ENCODE peak calls at places on chromosomes 13 and 19, in five cellular contexts. M is neural crest cell, D is GM10248, V is Peyer's patch, N is ovary. O is an unnamed sample.

GRCh38 chr19:2627319-2627829 is 75.1 kb downstream of the GNG7 start:
- DNase-seq in M (no peak), D (peak), V (peak), N (peak), O (peak)

GRCh38 chr13:70043685-70044084 is 63.9 kb upstream of the ATXN8OS start:
- DNase-seq in M (no peak), D (peak), V (no peak), N (no peak), O (no peak)

GRCh38 chr13:109833940-109834339 is 47.6 kb upstream of the IRS2 start:
- DNase-seq in M (no peak), D (no peak), V (no peak), N (no peak), O (no peak)

GRCh38 chr13:46491641-46492040 is 61.3 kb upstream of the LRCH1 start:
- DNase-seq in M (no peak), D (no peak), V (no peak), N (no peak), O (no peak)

GRCh38 chr13:104975272-104975671 is 1560.2 kb downstream of the EFNB2 start:
- DNase-seq in M (no peak), D (no peak), V (no peak), N (no peak), O (no peak)

GRCh38 chr13:40692946-40693345 is 26.5 kb upstream of the FOXO1 start:
- DNase-seq in M (no peak), D (no peak), V (no peak), N (no peak), O (no peak)

GRCh38 chr19:13918726-13919411 is 12.9 kb downstream of the CC2D1A start:
- DNase-seq in M (no peak), D (no peak), V (no peak), N (no peak), O (no peak)

GRCh38 chr19:33287438-33287837 is 14.9 kb downstream of the CEBPA start:
- DNase-seq in M (no peak), D (no peak), V (no peak), N (no peak), O (no peak)

GRCh38 chr19:18203408-18203862 is 407 bp downstream of the RAB3A start:
- DNase-seq in M (no peak), D (no peak), V (peak), N (peak), O (peak)

GRCh38 chr19:4229179-4229931 is at the start of gene EBI3:
- DNase-seq in M (peak), D (peak), V (peak), N (no peak), O (no peak)

GRCh38 chr13:65292488-65292901 is 1937.6 kb downstream of the PCDH9 start:
- DNase-seq in M (no peak), D (no peak), V (no peak), N (no peak), O (no peak)

DNA sequence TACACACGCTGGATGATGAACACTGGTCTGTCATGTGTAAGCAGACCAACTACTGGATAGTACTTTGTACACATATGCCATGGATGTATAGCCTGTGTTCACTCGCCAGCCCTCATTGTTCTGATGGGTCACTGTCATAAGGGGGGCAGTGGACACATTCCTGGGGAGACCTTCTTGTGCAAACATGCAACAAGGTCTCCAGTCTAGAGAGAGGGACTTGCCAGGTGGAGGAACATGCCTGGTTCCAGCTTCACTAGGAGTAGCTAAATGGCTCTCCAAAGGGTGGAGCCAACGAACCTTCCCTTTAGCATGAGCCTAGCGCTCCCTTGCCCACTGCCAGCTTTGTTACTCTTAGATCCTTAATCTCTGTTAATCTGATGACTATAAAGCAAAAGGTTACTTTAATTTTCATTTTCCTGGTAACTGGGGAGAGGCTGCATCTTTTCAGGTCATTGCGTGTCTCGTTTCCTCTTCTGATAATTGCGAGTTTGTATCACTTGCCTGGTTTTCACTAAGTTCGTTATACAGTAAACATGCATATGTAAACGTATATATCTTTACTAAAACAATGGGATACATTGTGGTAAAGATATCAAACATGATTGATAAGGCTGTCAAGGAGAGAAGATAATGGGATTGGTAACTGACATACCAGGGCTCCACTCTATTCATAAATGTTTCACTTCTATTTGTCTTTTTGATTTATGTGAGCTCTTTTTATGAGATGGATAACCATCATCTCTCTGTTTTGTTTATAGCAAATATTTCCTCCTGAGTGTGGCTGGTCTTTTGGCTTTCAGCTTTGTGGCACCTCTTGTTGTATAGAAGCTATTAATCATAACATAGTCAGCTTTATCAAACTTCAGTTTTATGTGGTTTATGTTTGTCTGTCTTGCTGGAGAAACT is 235.2 kb upstream of the SGCG start:
- DNase-seq in M (no peak), D (no peak), V (no peak), N (no peak), O (no peak)
- TF ChIP-seq CTCF in M (no peak), D (no peak), V (no peak), N (no peak), O (no peak)

DNA sequence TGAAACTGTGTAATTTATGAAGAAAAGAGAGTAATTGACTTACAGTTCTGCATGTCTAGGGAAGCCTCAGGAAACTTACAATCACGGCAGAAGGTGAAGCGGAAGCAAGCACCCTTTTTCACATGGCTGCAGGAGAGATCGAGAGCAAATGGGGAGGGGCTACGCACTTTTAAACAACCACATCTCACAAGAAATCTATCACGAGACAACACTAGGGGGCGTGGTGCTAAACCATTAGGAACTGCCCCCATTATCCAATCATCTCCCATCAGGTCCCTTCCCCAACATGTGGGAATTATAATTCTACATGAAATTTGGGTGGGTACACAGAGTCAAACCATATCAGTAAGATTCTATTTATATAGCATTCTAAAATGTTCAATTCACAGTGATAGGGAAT is 114.8 kb upstream of the TRPC4 start:
- DNase-seq in M (no peak), D (no peak), V (no peak), N (no peak), O (no peak)
- TF ChIP-seq CTCF in M (peak), D (no peak), V (no peak), N (no peak), O (no peak)

GRCh38 chr19:813359-814107 is 8.2 kb downstream of the PLPPR3 start:
- DNase-seq in M (no peak), D (no peak), V (no peak), N (no peak), O (no peak)

GRCh38 chr19:815079-815774 is 6.5 kb downstream of the PLPPR3 start:
- DNase-seq in M (no peak), D (no peak), V (no peak), N (no peak), O (no peak)

GRCh38 chr19:812819-813358 is 8.9 kb downstream of the PLPPR3 start:
- DNase-seq in M (no peak), D (no peak), V (no peak), N (no peak), O (no peak)

GRCh38 chr19:815775-816499 is 5.8 kb downstream of the PLPPR3 start:
- DNase-seq in M (no peak), D (no peak), V (no peak), N (no peak), O (no peak)

DNA sequence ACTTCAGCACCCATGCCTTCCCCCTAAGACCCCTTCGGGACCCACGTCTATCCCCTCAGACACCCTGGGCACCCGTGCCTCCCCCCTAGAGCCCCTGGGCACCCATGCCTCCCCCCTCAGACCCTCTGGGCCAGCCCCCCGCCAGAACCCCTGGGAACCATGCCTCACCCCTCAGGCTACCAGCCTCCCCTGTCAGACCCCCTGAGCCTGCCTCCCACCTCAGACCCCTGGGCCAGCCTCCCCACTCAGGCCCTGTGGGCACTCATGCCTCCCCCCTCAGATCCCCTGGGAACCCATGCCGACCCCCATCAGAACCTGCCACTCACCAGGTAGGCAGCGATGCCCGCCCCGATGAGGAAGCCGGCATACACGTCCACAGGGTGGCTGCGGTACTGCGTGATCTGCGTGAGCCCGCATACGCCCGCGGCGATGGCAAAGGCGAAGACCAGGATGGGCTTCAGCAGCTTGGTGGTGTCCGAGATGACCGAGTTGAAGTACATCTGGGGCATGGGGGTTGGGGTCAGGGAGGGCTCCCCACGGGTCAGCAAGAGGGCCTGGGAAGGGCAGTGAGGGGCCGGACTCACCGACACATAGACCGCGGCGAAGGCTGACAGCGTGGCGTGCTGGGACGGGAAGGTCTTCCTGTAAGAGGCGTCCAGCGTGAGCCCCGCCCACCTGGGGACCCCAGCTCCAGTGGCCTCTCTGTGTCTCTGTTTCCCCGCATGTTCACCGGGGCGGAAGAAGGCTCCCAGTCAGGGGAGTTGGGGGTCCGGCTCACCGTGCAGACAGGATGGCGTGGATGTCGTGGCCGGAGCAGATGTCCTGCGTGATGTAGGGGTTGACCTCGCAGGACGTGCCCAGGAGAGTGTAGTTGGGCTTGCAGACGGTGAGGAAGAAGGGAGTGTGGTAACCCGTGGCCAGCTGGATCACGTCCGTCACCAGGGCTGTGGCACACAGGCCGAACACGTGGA is 7.4 kb downstream of the PLPPR3 start:
- DNase-seq in M (peak), D (no peak), V (no peak), N (no peak), O (no peak)
- TF ChIP-seq CTCF in M (no peak), D (no peak), V (no peak), N (no peak), O (no peak)

GRCh38 chr19:29966594-29967249 is 24.7 kb downstream of the URI1 start:
- DNase-seq in M (no peak), D (no peak), V (no peak), N (no peak), O (no peak)
- TF ChIP-seq CTCF in M (peak), D (no peak), V (no peak), N (no peak), O (no peak)

GRCh38 chr13:80630685-80631121 is 289.8 kb upstream of the SPRY2 start:
- DNase-seq in M (no peak), D (no peak), V (no peak), N (no peak), O (peak)
- TF ChIP-seq CTCF in M (no peak), D (no peak), V (no peak), N (no peak), O (no peak)

GRCh38 chr13:25466880-25467279 is 95.1 kb downstream of the ATP8A2 start:
- DNase-seq in M (no peak), D (no peak), V (no peak), N (no peak), O (no peak)
- TF ChIP-seq CTCF in M (no peak), D (no peak), V (no peak), N (no peak), O (no peak)

GRCh38 chr19:21508198-21508597 is 2.8 kb downstream of the ZNF429 start:
- DNase-seq in M (no peak), D (no peak), V (no peak), N (no peak), O (no peak)

DNA sequence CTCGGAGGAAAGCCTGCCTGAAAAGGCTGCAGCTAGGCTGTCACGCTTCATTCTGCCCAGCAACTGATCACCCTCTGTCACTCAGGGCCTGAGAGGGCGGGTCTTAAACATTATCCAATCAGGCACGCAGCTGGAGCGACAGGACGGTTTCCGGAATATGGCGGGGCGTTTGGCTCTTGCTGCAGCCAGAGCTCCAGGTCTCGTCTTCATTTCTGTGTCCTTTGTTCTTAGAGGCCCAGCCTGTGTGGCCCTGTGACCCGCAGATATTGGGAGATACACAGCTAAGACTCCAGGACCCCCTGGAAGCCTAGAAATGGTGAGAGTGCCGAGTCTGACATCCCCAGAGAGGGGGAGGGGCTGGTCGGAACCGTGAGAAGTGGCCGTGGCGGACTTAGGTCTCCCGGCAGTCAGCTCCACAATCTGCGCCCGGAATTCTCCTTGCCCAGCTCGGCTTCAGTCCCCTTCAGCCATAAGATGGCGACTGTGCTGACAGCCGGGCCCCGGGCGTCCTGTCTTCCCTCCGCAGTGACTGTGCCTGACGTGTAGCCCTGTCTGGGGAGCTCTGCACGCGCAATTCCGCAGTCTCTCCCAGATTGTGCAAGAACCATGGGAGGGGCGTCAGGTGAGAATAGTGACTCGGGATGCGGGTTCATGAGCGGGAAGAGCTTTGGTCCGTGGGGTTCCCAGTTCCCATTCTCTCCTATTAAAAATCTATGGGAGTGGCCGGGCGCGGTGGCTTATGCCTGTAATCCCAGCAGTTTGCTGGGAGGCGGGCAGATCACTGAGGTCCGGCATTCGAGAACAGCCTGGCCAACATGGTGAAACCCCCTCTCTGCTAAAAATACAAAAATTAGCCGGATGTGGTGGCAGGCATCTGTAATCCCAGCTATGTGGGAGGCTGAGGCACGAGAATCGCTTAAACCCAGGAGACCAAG is at the start of gene ZNF429:
- DNase-seq in M (peak), D (peak), V (peak), N (peak), O (peak)
- TF ChIP-seq CTCF in M (no peak), D (no peak), V (no peak), N (no peak), O (no peak)

GRCh38 chr19:52585604-52586003 is 15.5 kb downstream of the ZNF701 start:
- DNase-seq in M (no peak), D (no peak), V (no peak), N (no peak), O (no peak)
- TF ChIP-seq CTCF in M (no peak), D (no peak), V (no peak), N (no peak), O (no peak)